ENCODE peak calls at places on chromosomes 6 and 20, in six cellular contexts. T is esophagus muscularis mucosa, B is fibroblast of the aortic adventitia, G is tibial nerve, J is fibroblast of pulmonary artery, V is pancreas. M is an unnamed sample.

GRCh38 chr6:143743256-143744166 is 65.7 kb downstream of the PHACTR2 start:
- DNase-seq in G (no peak), V (no peak), T (no peak), B (peak), J (peak), M (no peak)

GRCh38 chr6:149060300-149060984 is 257.1 kb upstream of the TAB2 start:
- DNase-seq in V (no peak), B (no peak), T (no peak), G (no peak), J (no peak), M (no peak)

GRCh38 chr20:49590163-49591017 is 22.5 kb upstream of the PTGIS start:
- DNase-seq in T (no peak), J (peak), G (no peak), B (peak), V (no peak), M (no peak)

GRCh38 chr6:168088161-168089106 is 9.4 kb upstream of the FRMD1 start:
- DNase-seq in V (no peak), G (peak), J (peak), T (no peak), B (peak), M (no peak)

GRCh38 chr6:139778113-139778512 is 403.7 kb upstream of the CITED2 start:
- DNase-seq in J (no peak), B (no peak), V (no peak), T (no peak), G (no peak), M (no peak)

GRCh38 chr6:52993461-52993860 is 1.6 kb downstream of the GSTA4 start:
- DNase-seq in G (no peak), B (peak), V (no peak), T (no peak), J (no peak), M (no peak)

GRCh38 chr20:50913976-50914375 is 17.3 kb downstream of the ADNP start:
- DNase-seq in T (no peak), G (no peak), B (peak), V (no peak), J (peak), M (no peak)

GRCh38 chr6:24574809-24575208 is 71.2 kb downstream of the KIAA0319 start:
- DNase-seq in J (no peak), B (no peak), V (no peak), T (no peak), G (no peak), M (no peak)

GRCh38 chr6:42962096-42962495 is 1.5 kb downstream of the GNMT start:
- DNase-seq in B (no peak), J (no peak), V (no peak), T (no peak), G (no peak), M (no peak)

GRCh38 chr6:31791324-31792089 is 4.0 kb downstream of the VARS1 start:
- DNase-seq in T (no peak), G (peak), J (peak), B (peak), V (no peak), M (no peak)

GRCh38 chr6:111530777-111531176 is 47.8 kb upstream of the REV3L start:
- DNase-seq in B (no peak), V (no peak), G (no peak), T (no peak), J (no peak), M (no peak)

GRCh38 chr20:57221916-57222630 is 44.4 kb downstream of the BMP7 start:
- DNase-seq in G (no peak), T (no peak), B (no peak), V (no peak), J (no peak), M (no peak)

GRCh38 chr6:96631248-96631647 is 68.3 kb downstream of the FHL5 start:
- DNase-seq in G (no peak), V (no peak), B (no peak), T (no peak), J (peak), M (no peak)

GRCh38 chr6:143536461-143536865 is 24.9 kb upstream of the FUCA2 start:
- DNase-seq in B (peak), V (peak), T (no peak), G (no peak), J (peak), M (no peak)

GRCh38 chr6:167925011-167925410 is 72.5 kb upstream of the KIF25 start:
- DNase-seq in G (no peak), B (no peak), V (no peak), J (no peak), T (peak), M (no peak)

GRCh38 chr6:45378324-45378926 is 691 bp upstream of the SUPT3H start:
- DNase-seq in G (no peak), J (no peak), B (no peak), V (no peak), T (no peak), M (no peak)

GRCh38 chr6:42533794-42534193 is 30.0 kb upstream of the UBR2 start:
- DNase-seq in T (no peak), G (no peak), V (no peak), B (no peak), J (no peak), M (no peak)

GRCh38 chr6:158784505-158784904 is 34.7 kb downstream of the EZR start:
- DNase-seq in V (no peak), T (no peak), G (no peak), B (no peak), J (peak), M (no peak)

GRCh38 chr6:30720738-30721197 is 616 bp downstream of the TUBB start:
- DNase-seq in T (no peak), J (peak), G (peak), V (peak), B (peak), M (no peak)

DNA sequence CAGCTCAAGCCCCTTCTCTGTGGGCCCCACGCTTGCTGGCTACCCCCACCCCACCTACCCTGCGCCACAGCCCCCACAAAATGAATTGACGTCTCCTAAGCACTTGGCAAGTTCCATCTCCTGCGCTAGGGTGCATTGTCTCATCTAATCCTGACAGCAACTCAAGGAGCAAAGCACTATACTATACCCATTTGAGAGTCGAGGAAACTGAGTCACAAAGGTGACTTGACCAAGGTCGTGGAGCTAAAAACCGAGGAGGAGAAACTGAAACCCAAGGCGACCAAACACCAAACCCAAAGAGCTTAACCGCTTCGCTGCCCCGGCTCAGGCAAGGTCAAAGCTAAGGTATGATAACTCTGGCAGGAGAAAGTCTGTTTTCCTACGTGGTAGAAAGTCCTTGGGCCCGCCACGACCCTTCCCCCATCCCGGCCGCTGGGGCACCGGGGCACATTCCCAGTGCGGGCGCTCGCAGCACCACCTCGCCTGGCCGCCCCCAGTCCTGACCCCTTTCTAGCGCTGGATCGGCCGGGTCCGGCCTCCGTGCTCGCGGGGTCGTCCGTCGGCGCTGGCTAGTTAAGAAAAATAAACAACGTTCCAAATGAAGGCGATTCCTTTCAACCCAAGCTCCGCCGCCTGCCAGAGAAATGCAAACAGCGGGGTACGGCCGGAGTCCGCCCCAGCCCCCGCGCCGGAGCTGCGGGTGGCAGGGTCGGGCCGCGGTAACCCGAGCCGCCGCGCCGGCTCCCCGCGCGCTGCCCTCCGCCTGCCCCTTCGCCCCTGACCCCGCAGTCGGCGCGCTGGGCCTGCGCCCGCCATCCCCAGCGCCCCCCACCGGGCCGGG is 37.3 kb downstream of the NCR2 start:
- DNase-seq in V (no peak), T (peak), G (no peak), J (no peak), B (no peak), M (no peak)
- H3K4me3 ChIP-seq in V (peak), T (peak), G (peak), J (no peak), B (no peak), M (no peak)

GRCh38 chr6:124869412-124869811 is 92.8 kb upstream of the RNF217 start:
- DNase-seq in V (no peak), G (no peak), T (no peak), J (peak), B (peak), M (no peak)

GRCh38 chr6:124873066-124873410 is 89.2 kb upstream of the RNF217 start:
- DNase-seq in T (no peak), B (no peak), V (no peak), G (no peak), J (no peak), M (no peak)

GRCh38 chr6:124868476-124868875 is 93.8 kb upstream of the RNF217 start:
- DNase-seq in G (no peak), V (no peak), B (peak), T (no peak), J (no peak), M (no peak)

GRCh38 chr6:124872361-124873065 is 89.7 kb upstream of the RNF217 start:
- DNase-seq in B (no peak), J (no peak), T (no peak), V (no peak), G (no peak), M (no peak)

DNA sequence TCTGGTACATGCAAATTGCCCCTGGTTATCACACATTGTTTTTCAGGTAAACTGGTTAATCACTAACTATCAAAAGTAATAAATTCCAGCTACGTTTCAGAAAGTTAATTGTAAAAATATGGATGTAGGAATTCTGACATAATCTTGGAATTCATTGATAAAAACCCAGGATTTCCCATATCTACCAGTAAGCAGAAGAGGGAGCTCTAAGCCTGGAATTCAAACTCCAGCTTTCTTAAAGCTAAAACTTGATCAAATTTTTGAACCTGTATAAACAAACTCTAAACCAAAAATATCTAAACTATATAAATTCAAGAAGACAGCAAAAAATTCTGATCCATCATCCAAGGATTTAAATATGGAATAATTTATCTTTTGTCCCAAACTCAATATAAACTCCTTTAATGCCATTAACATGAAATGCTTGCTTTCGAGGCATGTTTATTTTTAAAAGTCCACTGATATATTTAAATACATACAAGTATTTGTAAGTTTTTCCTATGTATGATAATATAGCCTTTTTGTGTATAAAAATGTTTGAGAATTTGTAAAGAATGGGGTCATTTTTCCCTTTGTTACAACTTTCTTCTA is 91.5 kb upstream of the RNF217 start:
- DNase-seq in T (no peak), G (no peak), J (peak), B (peak), V (no peak), M (no peak)
- TF ChIP-seq CTCF in T (peak), G (peak), J (peak), B (peak), V (peak), M (peak)

DNA sequence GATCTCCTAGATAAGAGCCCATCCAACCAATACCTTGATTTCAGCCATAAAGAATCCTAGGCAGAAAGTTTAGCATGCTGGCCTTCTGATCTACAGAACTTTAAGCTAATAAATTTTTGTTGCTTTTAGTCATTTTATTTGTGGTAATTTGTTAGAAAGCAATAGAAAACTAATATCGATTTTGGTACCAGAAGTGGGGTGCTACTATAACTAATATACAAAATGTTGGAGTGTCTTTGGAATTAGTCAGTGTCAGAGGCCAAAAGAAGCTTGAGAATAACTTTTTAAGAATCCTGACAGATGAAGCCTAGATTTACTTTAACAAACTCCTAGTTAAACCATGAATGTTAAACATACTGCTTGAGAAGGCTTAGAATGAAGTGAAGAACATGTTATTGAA is 83.6 kb upstream of the HSF2 start:
- DNase-seq in T (no peak), B (no peak), V (no peak), J (no peak), G (no peak), M (no peak)
- H3K4me3 ChIP-seq in T (no peak), B (no peak), V (no peak), J (no peak), G (no peak), M (no peak)

GRCh38 chr20:63979549-63980316 is at the start of gene SAMD10:
- DNase-seq in T (no peak), G (peak), B (no peak), V (no peak), J (no peak), M (no peak)
- TF ChIP-seq CTCF in T (no peak), G (peak), B (no peak), V (peak), J (no peak), M (no peak)

GRCh38 chr20:62570403-62570802 is 71.9 kb upstream of the SLCO4A1 start:
- DNase-seq in J (no peak), T (no peak), G (no peak), B (no peak), V (no peak), M (no peak)
- H3K4me3 ChIP-seq in J (no peak), T (no peak), G (no peak), B (no peak), V (no peak), M (no peak)

GRCh38 chr6:137870744-137871247 is 3.7 kb downstream of the TNFAIP3 start:
- DNase-seq in G (no peak), T (no peak), V (no peak), J (peak), B (peak), M (no peak)
- TF ChIP-seq CTCF in G (no peak), T (no peak), V (no peak), J (peak), B (peak), M (peak)

GRCh38 chr20:63854069-63854765 is 7.1 kb upstream of the ABHD16B start:
- DNase-seq in B (no peak), V (peak), T (no peak), J (no peak), G (no peak), M (no peak)

GRCh38 chr20:63855363-63856110 is 5.8 kb upstream of the ABHD16B start:
- DNase-seq in J (no peak), B (no peak), V (no peak), G (no peak), T (no peak), M (no peak)

GRCh38 chr20:63854766-63855362 is 6.4 kb upstream of the ABHD16B start:
- DNase-seq in G (no peak), B (no peak), J (no peak), V (no peak), T (no peak), M (no peak)

GRCh38 chr20:63857751-63858392 is 3.4 kb upstream of the ABHD16B start:
- DNase-seq in V (no peak), T (no peak), B (no peak), G (no peak), J (peak), M (no peak)

GRCh38 chr20:63856111-63856511 is 5.2 kb upstream of the ABHD16B start:
- DNase-seq in B (no peak), G (no peak), V (no peak), J (no peak), T (no peak), M (no peak)
- H3K4me3 ChIP-seq in B (no peak), G (no peak), V (no peak), J (no peak), T (no peak), M (no peak)

GRCh38 chr20:39452583-39453193 is 490.5 kb downstream of the DHX35 start:
- DNase-seq in T (no peak), G (no peak), B (no peak), V (no peak), J (no peak), M (no peak)
- TF ChIP-seq CTCF in T (no peak), G (no peak), B (no peak), V (no peak), J (no peak), M (no peak)

M was measured in AG09309.